ENCODE peak calls at places on chromosomes 6 and 20, in ten cellular contexts. W is NCI-H460; U is SHP77; M is activated CD4-positive, alpha-beta T cell treated with anti-CD3 and anti-CD28 coated beads, Interleukin-2, amount 10 ng/mL, durations not matched to agents 7 days and 5 days; T is kidney tubule cell; G is AG10803; V is left ventricle myocardium inferior; O is lower leg skin; C is activated naive CD4-positive, alpha-beta T cell; I is mucosa of gallbladder. K is an unnamed sample.

GRCh38 chr6:72832271-72832670 is 210.4 kb downstream of the KCNQ5 start:
- DNase-seq in U (no peak), C (no peak), T (no peak), G (peak), O (no peak), I (no peak), W (no peak), M (no peak), V (no peak), K (no peak)

GRCh38 chr6:118161364-118161763 is 254.3 kb downstream of the SLC35F1 start:
- DNase-seq in O (no peak), W (no peak), G (no peak), V (no peak), U (no peak), C (no peak), I (no peak), M (no peak), T (no peak), K (no peak)

GRCh38 chr6:89118931-89119330 is 1.1 kb upstream of the SRSF12 start:
- DNase-seq in O (no peak), C (no peak), T (no peak), I (no peak), M (no peak), G (no peak), W (no peak), U (no peak), V (no peak), K (no peak)

GRCh38 chr20:57433658-57434389 is 42.6 kb downstream of the RBM38 start:
- DNase-seq in M (peak), C (no peak), U (no peak), W (no peak), T (no peak), I (no peak), O (no peak), V (no peak), G (no peak), K (no peak)

GRCh38 chr6:88492824-88493223 is 326.7 kb upstream of the CNR1 start:
- DNase-seq in U (peak), C (no peak), M (no peak), I (no peak), T (peak), V (no peak), W (peak), O (no peak), G (peak), K (no peak)

GRCh38 chr20:57027752-57028151 is 238.7 kb downstream of the BMP7 start:
- DNase-seq in T (no peak), U (no peak), C (no peak), W (no peak), V (no peak), G (no peak), I (no peak), M (no peak), O (no peak), K (no peak)

GRCh38 chr6:75113446-75113845 is 92.4 kb downstream of the COL12A1 start:
- DNase-seq in T (no peak), U (no peak), G (no peak), M (no peak), V (no peak), I (no peak), W (no peak), O (no peak), C (no peak), K (no peak)

GRCh38 chr6:130575971-130576370 is 210.2 kb downstream of the TMEM200A start:
- DNase-seq in V (no peak), M (peak), U (no peak), I (no peak), T (no peak), W (no peak), C (no peak), O (no peak), G (no peak), K (peak)

GRCh38 chr20:8457978-8458377 is 325.9 kb downstream of the PLCB1 start:
- DNase-seq in W (no peak), I (no peak), V (no peak), T (no peak), C (no peak), O (no peak), M (no peak), G (no peak), U (no peak), K (no peak)

GRCh38 chr20:10060223-10060622 is 25.4 kb downstream of the ANKEF1 start:
- DNase-seq in M (no peak), I (no peak), O (no peak), G (no peak), T (peak), V (no peak), W (no peak), C (no peak), U (no peak), K (no peak)

GRCh38 chr6:110039996-110040383 is 61.9 kb downstream of the GPR6 start:
- DNase-seq in W (no peak), I (peak), U (peak), M (peak), O (no peak), C (no peak), T (peak), G (no peak), V (no peak), K (peak)

GRCh38 chr20:44585042-44585968 is 2.9 kb downstream of the PKIG start:
- DNase-seq in O (no peak), I (no peak), M (no peak), W (no peak), V (no peak), U (no peak), T (no peak), C (no peak), G (no peak), K (no peak)

GRCh38 chr20:50309764-50310672 is 119.4 kb downstream of the CEBPB start:
- DNase-seq in G (no peak), O (no peak), C (no peak), V (no peak), I (no peak), T (no peak), W (no peak), M (no peak), U (no peak), K (no peak)

GRCh38 chr6:54286141-54286540 is 22.1 kb upstream of the TINAG start:
- DNase-seq in O (no peak), M (no peak), C (no peak), W (no peak), V (no peak), I (no peak), U (no peak), G (peak), T (peak), K (no peak)

GRCh38 chr20:2236266-2236665 is 59.5 kb upstream of the TGM3 start:
- DNase-seq in M (no peak), U (no peak), I (no peak), G (no peak), W (peak), O (no peak), V (no peak), C (no peak), T (peak), K (peak)

GRCh38 chr6:79719248-79719975 is 88.3 kb downstream of the SH3BGRL2 start:
- DNase-seq in M (no peak), T (peak), O (no peak), C (no peak), U (no peak), W (no peak), G (peak), V (no peak), I (no peak), K (no peak)

GRCh38 chr6:100774681-100775080 is 106.4 kb downstream of the ASCC3 start:
- DNase-seq in M (no peak), V (no peak), W (no peak), U (no peak), C (no peak), I (no peak), T (no peak), G (peak), O (no peak), K (no peak)

GRCh38 chr20:25178563-25179438 is 16.7 kb upstream of the ENTPD6 start:
- DNase-seq in U (peak), I (no peak), W (peak), M (peak), V (no peak), G (peak), C (no peak), O (peak), T (peak), K (peak)

GRCh38 chr20:13800728-13801134 is 15.9 kb downstream of the NDUFAF5 start:
- DNase-seq in O (peak), G (peak), U (peak), T (peak), C (no peak), I (peak), M (no peak), V (peak), W (no peak), K (peak)

GRCh38 chr6:84033523-84034451 is at the start of gene MRAP2:
- DNase-seq in O (no peak), C (no peak), W (peak), T (peak), M (no peak), U (peak), V (peak), G (peak), I (no peak), K (peak)

K was measured in small intestine.